ENCODE peak calls at places on chromosomes 6 and 20, in nine cellular contexts. C is heart left ventricle, T is gastrocnemius medialis, E is right lobe of liver, G is body of pancreas, X is transverse colon, S is uterus, J is Peyer's patch, L is HepG2. N is an unnamed sample.

GRCh38 chr6:41476407-41476806 is 69.8 kb upstream of the FOXP4 start:
- DNase-seq in C (no peak), T (no peak), E (no peak), G (no peak), X (no peak), S (no peak), J (no peak), L (no peak), N (no peak)

GRCh38 chr20:38307371-38308046 is 3.6 kb downstream of the BPI start:
- DNase-seq in C (no peak), T (no peak), E (no peak), G (no peak), X (no peak), S (no peak), J (no peak), L (no peak), N (no peak)

GRCh38 chr20:38270869-38271608 is 10.5 kb upstream of the KIAA1755 start:
- DNase-seq in C (peak; percentile 82), T (no peak), E (no peak), G (no peak), X (no peak), S (peak; percentile 50), J (peak; percentile 41), L (no peak), N (no peak)

GRCh38 chr6:37155394-37156312 is 14.3 kb upstream of the PIM1 start:
- DNase-seq in C (no peak), T (no peak), E (no peak), G (no peak), X (peak; percentile 78), S (no peak), J (peak; percentile 90), L (no peak), N (no peak)

GRCh38 chr6:11979866-11980265 is 32.2 kb upstream of the HIVEP1 start:
- DNase-seq in C (no peak), T (no peak), E (no peak), G (no peak), X (no peak), S (no peak), J (no peak), L (no peak), N (no peak)

GRCh38 chr6:127102299-127102698 is 16.2 kb upstream of the RSPO3 start:
- DNase-seq in C (no peak), T (no peak), E (no peak), G (no peak), X (no peak), S (no peak), J (no peak), L (no peak), N (no peak)

GRCh38 chr6:21971540-21971939 is 325.3 kb downstream of the PRL start:
- DNase-seq in C (no peak), T (no peak), E (no peak), G (no peak), X (no peak), S (no peak), J (no peak), L (no peak), N (no peak)

GRCh38 chr6:128208078-128208477 is 307.2 kb upstream of the THEMIS start:
- DNase-seq in C (no peak), T (no peak), E (no peak), G (no peak), X (no peak), S (no peak), J (no peak), L (peak; percentile 82), N (no peak)

GRCh38 chr6:81531869-81532561 is 220.5 kb downstream of the TENT5A start:
- DNase-seq in C (no peak), T (no peak), E (no peak), G (no peak), X (no peak), S (no peak), J (no peak), L (no peak), N (no peak)

GRCh38 chr6:4187480-4187879 is 52.1 kb upstream of the ECI2 start:
- DNase-seq in C (no peak), T (no peak), E (no peak), G (no peak), X (no peak), S (no peak), J (no peak), L (no peak), N (no peak)

GRCh38 chr20:29314294-29314693 is 1943.2 kb upstream of the DEFB115 start:
- DNase-seq in C (no peak), T (no peak), E (no peak), G (no peak), X (no peak), S (no peak), J (no peak), L (no peak), N (no peak)

GRCh38 chr20:3238616-3239025 is 369 bp downstream of the SLC4A11 start:
- DNase-seq in C (no peak), T (no peak), E (no peak), G (peak; percentile 23), X (peak; percentile 35), S (no peak), J (peak; percentile 57), L (no peak), N (no peak)

GRCh38 chr6:111757342-111757741 is 115.9 kb downstream of the FYN start:
- DNase-seq in C (no peak), T (no peak), E (no peak), G (no peak), X (no peak), S (no peak), J (peak; percentile 73), L (no peak), N (no peak)

GRCh38 chr6:111758608-111759293 is 114.5 kb downstream of the FYN start:
- DNase-seq in C (no peak), T (no peak), E (no peak), G (no peak), X (no peak), S (no peak), J (peak; percentile 66), L (no peak), N (no peak)

GRCh38 chr6:111759836-111760785 is 113.1 kb downstream of the FYN start:
- DNase-seq in C (no peak), T (no peak), E (no peak), G (no peak), X (no peak), S (peak; percentile 57), J (no peak), L (no peak), N (no peak)

GRCh38 chr6:111761783-111762312 is 111.4 kb downstream of the FYN start:
- DNase-seq in C (no peak), T (no peak), E (no peak), G (no peak), X (no peak), S (no peak), J (peak; percentile 72), L (no peak), N (no peak)

GRCh38 chr6:111759413-111759835 is 113.8 kb downstream of the FYN start:
- DNase-seq in C (no peak), T (no peak), E (no peak), G (no peak), X (no peak), S (no peak), J (no peak), L (no peak), N (no peak)
- TF ChIP-seq POLR2A in C (no peak), T (no peak), E (no peak), G (no peak), X (no peak), S (no peak), J (no peak), L (no peak), N (no peak)

DNA sequence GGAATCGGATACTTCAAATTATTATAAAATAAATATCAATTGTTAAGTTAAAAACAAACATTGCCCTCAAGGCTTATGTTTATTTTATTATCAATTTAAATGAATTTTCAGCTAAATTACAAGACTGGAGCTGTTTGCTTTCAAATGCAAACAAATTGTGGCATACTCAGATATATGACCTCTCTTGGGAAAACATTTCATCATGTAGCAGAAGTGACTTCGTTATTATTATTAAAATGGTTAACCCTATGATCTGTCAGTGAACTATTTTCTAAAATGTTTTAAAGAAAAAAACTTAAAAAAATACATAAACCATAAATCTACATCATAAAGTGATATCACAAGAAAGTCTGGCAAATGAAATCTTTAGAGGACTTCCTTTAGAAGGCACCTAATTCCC is 72.5 kb downstream of the MAN1A1 start:
- DNase-seq in C (no peak), T (no peak), E (no peak), G (no peak), X (no peak), S (no peak), J (no peak), L (no peak), N (no peak)
- H3K4me1 ChIP-seq in C (no peaks in the 10 kb centered on the region), T (no peaks in the 10 kb centered on the region), E (no peaks in the 10 kb centered on the region), G (peaks cover 12% of the 10 kb centered on the region), X (no peaks in the 10 kb centered on the region), S (peaks cover 9% of the 10 kb centered on the region), J (no peaks in the 10 kb centered on the region), L (no peaks in the 10 kb centered on the region), N (peaks cover 20% of the 10 kb centered on the region)

GRCh38 chr6:70112686-70113570 is 190.0 kb downstream of the COL9A1 start:
- DNase-seq in C (peak; percentile 16), T (no peak), E (no peak), G (peak; percentile 28), X (no peak), S (no peak), J (no peak), L (no peak), N (no peak)

GRCh38 chr6:70108230-70108629 is 194.7 kb downstream of the COL9A1 start:
- DNase-seq in C (no peak), T (no peak), E (no peak), G (no peak), X (no peak), S (no peak), J (no peak), L (peak; percentile 19), N (no peak)

GRCh38 chr6:70111737-70112136 is 191.1 kb downstream of the COL9A1 start:
- DNase-seq in C (no peak), T (no peak), E (no peak), G (no peak), X (no peak), S (no peak), J (no peak), L (no peak), N (no peak)

GRCh38 chr6:70110128-70111022 is 192.5 kb downstream of the COL9A1 start:
- DNase-seq in C (no peak), T (no peak), E (no peak), G (no peak), X (no peak), S (no peak), J (no peak), L (no peak), N (no peak)
- TF ChIP-seq POLR2A in C (no peak), T (no peak), E (no peak), G (no peak), X (no peak), S (no peak), J (no peak), L (no peak), N (no peak)

GRCh38 chr6:18883851-18884250 is 496.7 kb downstream of the RNF144B start:
- DNase-seq in C (no peak), T (no peak), E (no peak), G (no peak), X (no peak), S (no peak), J (no peak), L (no peak), N (no peak)

DNA sequence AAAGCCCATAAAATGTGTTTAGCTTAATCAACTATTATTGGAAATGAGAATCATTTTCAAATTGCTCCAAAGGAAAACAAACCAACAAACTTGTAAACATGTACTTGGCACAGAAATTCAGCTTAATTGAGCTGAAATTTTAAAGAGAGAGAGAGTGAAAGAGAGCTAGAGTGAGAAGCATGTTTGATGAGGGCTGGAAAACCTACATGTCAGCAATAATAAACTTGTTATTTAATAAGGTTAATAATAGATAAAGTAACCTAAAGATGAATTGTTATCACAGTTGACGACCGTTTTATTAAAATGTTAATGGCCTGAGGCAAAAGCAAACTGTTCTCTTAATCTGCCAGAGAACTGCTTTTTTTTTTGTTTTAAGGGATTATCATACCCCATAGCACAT is 496.1 kb downstream of the RNF144B start:
- DNase-seq in C (no peak), T (no peak), E (no peak), G (no peak), X (no peak), S (no peak), J (no peak), L (no peak), N (no peak)
- H3K4me1 ChIP-seq in C (no peaks in the 10 kb centered on the region), T (no peaks in the 10 kb centered on the region), E (no peaks in the 10 kb centered on the region), G (no peaks in the 10 kb centered on the region), X (no peaks in the 10 kb centered on the region), S (no peaks in the 10 kb centered on the region), J (no peaks in the 10 kb centered on the region), L (no peaks in the 10 kb centered on the region), N (no peaks in the 10 kb centered on the region)

N was measured in vagina.